ENCODE peak calls at places on chromosomes 6 and 20, in four cellular contexts. D is fibroblast of pulmonary artery, L is dorsolateral prefrontal cortex, B is pancreas. Q is an unnamed sample.
A peak's percentile ranks its signal among the peaks of the same experiment; 100 is the strongest.

GRCh38 chr6:116139917-116140316 is 14.0 kb upstream of the COL10A1 start:
- DNase-seq in D (no peak), L (no peak), B (no peak), Q (peak; percentile 46)

GRCh38 chr20:44448753-44449546 is 26.7 kb upstream of the TTPAL start:
- DNase-seq in D (no peak), L (no peak), B (no peak), Q (peak; percentile 33)

GRCh38 chr6:32198866-32199265 is 6.4 kb upstream of the GPSM3 start:
- DNase-seq in D (no peak), L (no peak), B (no peak), Q (no peak)

GRCh38 chr20:17515053-17515452 is 16.1 kb downstream of the BFSP1 start:
- DNase-seq in D (no peak), L (no peak), B (no peak), Q (no peak)

GRCh38 chr20:48384147-48384818 is 443.5 kb downstream of the PREX1 start:
- DNase-seq in D (no peak), L (no peak), B (no peak), Q (no peak)

GRCh38 chr20:45452238-45452637 is 17.3 kb upstream of the WFDC2 start:
- DNase-seq in D (no peak), L (no peak), B (no peak), Q (no peak)

GRCh38 chr20:17646209-17646717 is 35.8 kb downstream of the RRBP1 start:
- DNase-seq in D (no peak), L (peak; percentile 27), B (peak; percentile 52), Q (no peak)

GRCh38 chr6:4607026-4607704 is 169.0 kb upstream of the CDYL start:
- DNase-seq in D (peak; percentile 69), L (peak; percentile 70), B (no peak), Q (peak; percentile 75)

GRCh38 chr6:39927159-39927558 is 7.1 kb downstream of the MOCS1 start:
- DNase-seq in D (peak; percentile 37), L (no peak), B (no peak), Q (peak; percentile 79)

GRCh38 chr6:92681401-92681800 is 738.0 kb downstream of the EPHA7 start:
- DNase-seq in D (no peak), L (no peak), B (no peak), Q (no peak)

GRCh38 chr20:25447671-25448070 is 40.2 kb downstream of the GINS1 start:
- DNase-seq in D (no peak), L (no peak), B (no peak), Q (no peak)

GRCh38 chr20:48595495-48596475 is 232.0 kb downstream of the PREX1 start:
- DNase-seq in D (no peak), L (no peak), B (no peak), Q (no peak)

GRCh38 chr6:136598048-136598447 is 47.8 kb upstream of the MAP7 start:
- DNase-seq in D (no peak), L (no peak), B (no peak), Q (no peak)

GRCh38 chr6:159002432-159003160 is 2.6 kb upstream of the RSPH3 start:
- DNase-seq in D (peak; percentile 16), L (peak; percentile 61), B (no peak), Q (peak; percentile 77)

GRCh38 chr20:1664911-1665310 is 7.3 kb upstream of the SIRPG start:
- DNase-seq in D (no peak), L (no peak), B (no peak), Q (no peak)

GRCh38 chr6:101294051-101294638 is 99.4 kb upstream of the GRIK2 start:
- DNase-seq in D (no peak), L (no peak), B (no peak), Q (peak; percentile 24)

GRCh38 chr20:19823971-19824370 is 65.9 kb downstream of the RIN2 start:
- DNase-seq in D (no peak), L (no peak), B (no peak), Q (peak; percentile 17)

GRCh38 chr6:88492824-88493223 is 326.7 kb upstream of the CNR1 start:
- DNase-seq in D (peak; percentile 63), L (no peak), B (no peak), Q (peak; percentile 13)

GRCh38 chr6:42441661-42442081 is 10.1 kb downstream of the TRERF1 start:
- DNase-seq in D (no peak), L (no peak), B (no peak), Q (no peak)

GRCh38 chr20:62557425-62557824 is 81.6 kb upstream of the GATA5 start:
- DNase-seq in D (no peak), L (no peak), B (no peak), Q (no peak)

GRCh38 chr6:118529756-118530155 is 18.3 kb upstream of the PLN start:
- DNase-seq in D (no peak), L (no peak), B (no peak), Q (no peak)

GRCh38 chr6:146901940-146902816 is 302.0 kb upstream of the STXBP5 start:
- DNase-seq in D (peak; percentile 54), L (no peak), B (no peak), Q (peak; percentile 21)

GRCh38 chr6:64504509-64504908 is 868.9 kb downstream of the PHF3 start:
- DNase-seq in D (peak; percentile 45), L (no peak), B (no peak), Q (peak; percentile 46)

GRCh38 chr6:46677314-46677654 is 10.4 kb upstream of the TDRD6 start:
- DNase-seq in D (no peak), L (no peak), B (no peak), Q (no peak)

GRCh38 chr6:41367700-41368099 is 32.3 kb downstream of the NCR2 start:
- DNase-seq in D (peak; percentile 57), L (peak; percentile 72), B (no peak), Q (peak; percentile 47)

GRCh38 chr6:162157157-162157556 is 570.4 kb downstream of the PRKN start:
- DNase-seq in D (no peak), L (no peak), B (no peak), Q (no peak)

GRCh38 chr20:2993250-2993649 is 50.2 kb upstream of the GNRH2 start:
- DNase-seq in D (no peak), L (no peak), B (no peak), Q (no peak)

GRCh38 chr6:147506704-147507114 is 1.8 kb upstream of the SAMD5 start:
- DNase-seq in D (peak; percentile 55), L (peak; percentile 74), B (peak; percentile 64), Q (peak; percentile 25)

GRCh38 chr6:98932424-98932823 is 15.3 kb downstream of the FBXL4 start:
- DNase-seq in D (no peak), L (no peak), B (no peak), Q (no peak)

GRCh38 chr6:54619102-54619501 is 227.5 kb upstream of the FAM83B start:
- DNase-seq in D (no peak), L (no peak), B (no peak), Q (no peak)

GRCh38 chr6:2229742-2230141 is 15.7 kb downstream of the GMDS start:
- DNase-seq in D (no peak), L (no peak), B (no peak), Q (no peak)

GRCh38 chr20:41393705-41394066 is 27.1 kb upstream of the EMILIN3 start:
- DNase-seq in D (no peak), L (peak; percentile 77), B (no peak), Q (no peak)

GRCh38 chr20:41395669-41396664 is 29.3 kb upstream of the EMILIN3 start:
- DNase-seq in D (no peak), L (no peak), B (no peak), Q (no peak)

GRCh38 chr20:41394081-41394480 is 27.5 kb upstream of the EMILIN3 start:
- DNase-seq in D (no peak), L (no peak), B (no peak), Q (no peak)

GRCh38 chr20:41394931-41395668 is 28.5 kb upstream of the EMILIN3 start:
- DNase-seq in D (no peak), L (peak; percentile 52), B (no peak), Q (no peak)

GRCh38 chr20:41398408-41398807 is 31.8 kb upstream of the EMILIN3 start:
- DNase-seq in D (peak; percentile 55), L (no peak), B (no peak), Q (no peak)
- TF ChIP-seq CTCF in D (no peak), L (no peak), B (no peak), Q (no peak)

GRCh38 chr6:18138906-18139305 is 16.0 kb downstream of the TPMT start:
- DNase-seq in D (no peak), L (no peak), B (no peak), Q (no peak)
- TF ChIP-seq CTCF in D (no peak), L (no peak), B (no peak), Q (no peak)

DNA sequence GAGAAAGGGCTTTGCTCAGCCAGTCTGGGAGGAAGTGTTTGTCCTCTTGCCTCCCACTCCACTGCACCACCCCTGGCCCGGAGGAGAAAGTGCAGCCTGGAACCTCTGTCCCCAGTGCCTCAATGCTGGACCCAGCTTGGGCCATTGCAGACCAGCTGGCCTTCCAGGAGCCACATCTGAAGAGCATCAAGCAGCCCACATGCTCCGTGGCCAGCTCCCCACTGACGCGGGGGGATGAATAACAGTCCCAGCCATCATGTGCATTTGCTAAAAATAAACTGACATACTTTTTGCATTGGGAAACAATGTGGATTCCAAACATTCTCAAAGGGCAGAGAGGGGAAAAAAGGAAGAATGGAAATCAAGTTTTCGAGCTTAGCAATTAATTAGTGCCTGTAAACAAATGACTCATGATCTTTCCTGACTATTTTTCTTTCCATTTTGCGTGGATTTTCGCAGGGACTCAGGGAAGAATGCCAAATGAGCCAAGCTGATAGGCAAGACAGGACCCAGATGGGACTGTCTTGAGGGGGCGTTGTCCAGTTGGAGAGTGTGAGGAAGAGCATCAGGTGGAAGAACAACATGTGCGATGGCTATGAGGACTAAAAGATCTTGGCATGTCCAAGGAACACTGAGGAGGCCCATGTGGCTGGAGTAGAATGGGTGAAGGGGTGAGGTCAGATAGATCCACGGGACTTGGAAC is 34.1 kb downstream of the CEBPB start:
- DNase-seq in D (peak; percentile 94), L (peak; percentile 44), B (peak; percentile 39), Q (no peak)
- TF ChIP-seq CTCF in D (peak; percentile 40), L (no peak), B (no peak), Q (no peak)

GRCh38 chr20:11274137-11274536 is 600.3 kb upstream of the JAG1 start:
- DNase-seq in D (peak; percentile 81), L (no peak), B (no peak), Q (peak; percentile 70)
- TF ChIP-seq CTCF in D (peak; percentile 43), L (peak; percentile 57), B (peak; percentile 7), Q (peak; percentile 39)

GRCh38 chr6:138546733-138547185 is 47.5 kb upstream of the NHSL1 start:
- DNase-seq in D (peak; percentile 65), L (no peak), B (no peak), Q (peak; percentile 47)

GRCh38 chr6:138543648-138544047 is 44.4 kb upstream of the NHSL1 start:
- DNase-seq in D (no peak), L (no peak), B (no peak), Q (no peak)

GRCh38 chr6:138544521-138544920 is 45.2 kb upstream of the NHSL1 start:
- DNase-seq in D (peak; percentile 58), L (no peak), B (no peak), Q (no peak)

GRCh38 chr6:138541793-138542481 is 42.6 kb upstream of the NHSL1 start:
- DNase-seq in D (peak; percentile 71), L (no peak), B (no peak), Q (no peak)

DNA sequence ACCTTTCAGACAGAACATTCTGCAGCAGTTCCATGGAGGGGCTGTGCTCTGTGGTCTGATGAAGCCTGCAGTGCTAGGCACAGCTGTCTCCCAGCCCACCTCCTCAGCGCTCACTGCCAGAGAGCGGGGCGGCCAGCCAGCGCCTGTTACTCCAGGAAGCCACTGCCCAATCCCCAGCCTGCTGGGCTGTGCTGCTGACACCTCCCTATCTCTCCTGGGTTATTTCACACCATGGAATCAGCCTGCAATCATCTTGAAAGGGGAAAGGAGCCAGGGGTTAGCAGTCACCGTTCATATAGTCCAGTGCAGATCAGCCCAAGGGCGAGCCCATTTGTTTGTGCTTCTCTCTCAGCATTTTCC is 46.3 kb upstream of the NHSL1 start:
- DNase-seq in D (peak; percentile 75), L (no peak), B (peak; percentile 47), Q (no peak)
- TF ChIP-seq CTCF in D (no peak), L (no peak), B (no peak), Q (no peak)

Q was measured in bronchial epithelial cell.